ENCODE peak calls at places on chromosome 20, in five cellular contexts. Q, V, J, T and X are unnamed samples.

GRCh38 chr20:46638367-46639274 is 12.6 kb downstream of the SLC13A3 start:
- DNase-seq in Q (no peak), V (no peak), J (no peak), T (no peak), X (no peak)

GRCh38 chr20:605237-605636 is 4.9 kb downstream of the TCF15 start:
- DNase-seq in Q (no peak), V (no peak), J (no peak), T (no peak), X (no peak)

GRCh38 chr20:6708010-6708409 is 59.5 kb upstream of the BMP2 start:
- DNase-seq in Q (peak), V (no peak), J (peak), T (peak), X (no peak)

GRCh38 chr20:41011551-41012067 is 17.0 kb upstream of the TOP1 start:
- DNase-seq in Q (peak), V (no peak), J (no peak), T (no peak), X (no peak)

GRCh38 chr20:3080939-3081388 is 3.6 kb downstream of the AVP start:
- DNase-seq in Q (no peak), V (no peak), J (peak), T (peak), X (peak)

GRCh38 chr20:11080010-11080409 is 406.2 kb upstream of the JAG1 start:
- DNase-seq in Q (no peak), V (no peak), J (peak), T (no peak), X (no peak)

GRCh38 chr20:17885544-17885943 is 83.0 kb downstream of the SNX5 start:
- DNase-seq in Q (peak), V (no peak), J (no peak), T (no peak), X (no peak)

GRCh38 chr20:34473262-34473883 is 42.8 kb upstream of the DYNLRB1 start:
- DNase-seq in Q (peak), V (peak), J (peak), T (peak), X (no peak)

GRCh38 chr20:38790210-38791053 is 15.1 kb upstream of the PPP1R16B start:
- DNase-seq in Q (no peak), V (peak), J (peak), T (no peak), X (no peak)

GRCh38 chr20:59141818-59142581 is 21.6 kb upstream of the ZNF831 start:
- DNase-seq in Q (no peak), V (no peak), J (no peak), T (no peak), X (no peak)

GRCh38 chr20:10080554-10080953 is 45.8 kb downstream of the ANKEF1 start:
- DNase-seq in Q (no peak), V (no peak), J (no peak), T (no peak), X (no peak)

GRCh38 chr20:63754008-63754407 is 14.4 kb downstream of the SLC2A4RG start:
- DNase-seq in Q (no peak), V (no peak), J (no peak), T (no peak), X (no peak)

GRCh38 chr20:21389368-21389767 is 8.0 kb downstream of the NKX2-4 start:
- DNase-seq in Q (no peak), V (no peak), J (no peak), T (no peak), X (no peak)

GRCh38 chr20:32536861-32537656 is 48.1 kb downstream of the NOL4L start:
- DNase-seq in Q (peak), V (no peak), J (no peak), T (no peak), X (no peak)

GRCh38 chr20:1934578-1935573 is 39.7 kb downstream of the SIRPA start:
- DNase-seq in Q (no peak), V (no peak), J (no peak), T (no peak), X (peak)

GRCh38 chr20:47038581-47039560 is 144.2 kb downstream of the EYA2 start:
- DNase-seq in Q (no peak), V (no peak), J (no peak), T (no peak), X (no peak)

GRCh38 chr20:33650111-33650752 is 11.9 kb upstream of the C20orf144 start:
- DNase-seq in Q (no peak), V (no peak), J (no peak), T (no peak), X (no peak)

GRCh38 chr20:37727957-37728634 is 34.3 kb downstream of the CTNNBL1 start:
- DNase-seq in Q (no peak), V (no peak), J (no peak), T (no peak), X (no peak)

GRCh38 chr20:37729452-37729851 is 35.6 kb downstream of the CTNNBL1 start:
- DNase-seq in Q (no peak), V (no peak), J (no peak), T (no peak), X (no peak)

GRCh38 chr20:37727247-37727956 is 33.6 kb downstream of the CTNNBL1 start:
- DNase-seq in Q (no peak), V (no peak), J (no peak), T (no peak), X (no peak)

GRCh38 chr20:37728635-37728983 is 34.8 kb downstream of the CTNNBL1 start:
- DNase-seq in Q (no peak), V (no peak), J (no peak), T (no peak), X (no peak)

GRCh38 chr20:37729909-37730308 is 36.1 kb downstream of the CTNNBL1 start:
- DNase-seq in Q (no peak), V (no peak), J (no peak), T (no peak), X (peak)
- TF ChIP-seq POLR2A in Q (no peak), V (no peak), J (no peak), T (no peak), X (no peak)

GRCh38 chr20:49283703-49284625 is 6.1 kb upstream of the ZNFX1 start:
- DNase-seq in Q (no peak), V (no peak), J (no peak), T (no peak), X (no peak)
- TF ChIP-seq POLR2A in Q (no peak), V (no peak), J (peak), T (no peak), X (no peak)

GRCh38 chr20:62338294-62338620 is 28.9 kb downstream of the LAMA5 start:
- DNase-seq in Q (no peak), V (no peak), J (no peak), T (no peak), X (no peak)
- TF ChIP-seq POLR2A in Q (no peak), V (no peak), J (no peak), T (no peak), X (no peak)

GRCh38 chr20:60977896-60978295 is 274.2 kb upstream of the CDH4 start:
- DNase-seq in Q (no peak), V (no peak), J (no peak), T (no peak), X (no peak)

GRCh38 chr20:60974022-60974421 is 278.0 kb upstream of the CDH4 start:
- DNase-seq in Q (no peak), V (no peak), J (no peak), T (no peak), X (no peak)

GRCh38 chr20:60976913-60977312 is 275.1 kb upstream of the CDH4 start:
- DNase-seq in Q (no peak), V (no peak), J (no peak), T (no peak), X (no peak)

GRCh38 chr20:60970601-60971000 is 281.5 kb upstream of the CDH4 start:
- DNase-seq in Q (no peak), V (no peak), J (no peak), T (no peak), X (no peak)

GRCh38 chr20:60976139-60976538 is 275.9 kb upstream of the CDH4 start:
- DNase-seq in Q (no peak), V (no peak), J (no peak), T (no peak), X (no peak)
- TF ChIP-seq POLR2A in Q (no peak), V (no peak), J (no peak), T (no peak), X (no peak)